ENCODE peak calls at places on chromosomes 4 and X, in ten cellular contexts. W, U, Y, K, Q, G, B, S, Z and C are unnamed samples.

GRCh38 chr4:86306816-86307215 is 53.0 kb downstream of the MAPK10 start:
- DNase-seq in Z (no peak), U (no peak), G (no peak), Y (no peak), Q (no peak), B (no peak), S (no peak), K (no peak), W (no peak), C (no peak)

GRCh38 chrX:12946838-12947544 is 27.9 kb upstream of the TMSB4X start:
- DNase-seq in G (peak), Y (peak), W (peak), S (peak), U (peak), B (peak), Q (peak), Z (peak), K (peak), C (no peak)

GRCh38 chr4:53702334-53703266 is 111.3 kb upstream of the LNX1 start:
- DNase-seq in B (peak), Q (peak), Z (no peak), K (peak), S (peak), W (peak), Y (peak), U (peak), G (peak), C (peak)

GRCh38 chr4:104966349-104967033 is 180.2 kb upstream of the TET2 start:
- DNase-seq in B (no peak), U (peak), K (peak), G (no peak), Y (no peak), Z (no peak), Q (peak), W (peak), S (no peak), C (no peak)

GRCh38 chr4:84826681-84827080 is 139.8 kb downstream of the WDFY3 start:
- DNase-seq in W (no peak), Q (no peak), B (no peak), Y (no peak), K (no peak), Z (no peak), G (no peak), U (no peak), S (no peak), C (no peak)

GRCh38 chr4:134313591-134313990 is 112.0 kb upstream of the PABPC4L start:
- DNase-seq in G (no peak), K (no peak), Z (no peak), Y (no peak), W (no peak), B (no peak), Q (no peak), S (no peak), U (no peak), C (no peak)

GRCh38 chr4:153296424-153296823 is 48.1 kb upstream of the MND1 start:
- DNase-seq in Q (no peak), S (no peak), K (no peak), U (no peak), Z (no peak), G (no peak), Y (no peak), W (no peak), B (no peak), C (no peak)

GRCh38 chrX:80812176-80812575 is 2.5 kb upstream of the BRWD3 start:
- DNase-seq in K (no peak), Y (peak), G (no peak), W (peak), B (peak), S (peak), Q (no peak), U (peak), Z (no peak), C (no peak)

GRCh38 chr4:13917010-13917409 is 289.5 kb upstream of the BOD1L1 start:
- DNase-seq in Z (no peak), Q (no peak), S (no peak), G (no peak), U (no peak), B (no peak), W (no peak), Y (no peak), K (no peak), C (no peak)

GRCh38 chrX:107669885-107670628 is 41.7 kb downstream of the PRPS1 start:
- DNase-seq in Y (no peak), K (no peak), W (no peak), Q (no peak), G (no peak), S (no peak), U (no peak), Z (no peak), B (no peak), C (no peak)

GRCh38 chrX:118117069-118117405 is 427 bp upstream of the KLHL13 start:
- DNase-seq in G (no peak), Y (no peak), Q (no peak), U (no peak), Z (no peak), B (no peak), W (no peak), S (no peak), K (no peak), C (no peak)

GRCh38 chr4:150978738-150979575 is 36.1 kb downstream of the LRBA start:
- DNase-seq in G (no peak), U (no peak), W (no peak), Q (no peak), K (no peak), S (no peak), Y (no peak), B (no peak), Z (no peak), C (no peak)

GRCh38 chr4:173943547-173943946 is 339.9 kb downstream of the FBXO8 start:
- DNase-seq in Q (no peak), U (no peak), Y (no peak), S (no peak), B (no peak), Z (no peak), K (no peak), G (no peak), W (no peak), C (no peak)

GRCh38 chrX:131778269-131779218 is 234.7 kb downstream of the OR13H1 start:
- DNase-seq in G (peak), U (no peak), Q (no peak), Z (no peak), S (no peak), B (peak), K (peak), Y (no peak), W (peak), C (no peak)

GRCh38 chrX:118824173-118824782 is 654 bp downstream of the ZCCHC12 start:
- DNase-seq in W (no peak), S (peak), B (no peak), Q (no peak), K (no peak), Z (no peak), U (peak), Y (no peak), G (no peak), C (no peak)

GRCh38 chr4:152052431-152053057 is 291.7 kb upstream of the GATB start:
- DNase-seq in W (no peak), Y (no peak), G (no peak), K (no peak), S (no peak), U (no peak), Z (no peak), B (no peak), Q (no peak), C (no peak)

GRCh38 chrX:153862369-153863250 is 23.4 kb downstream of the L1CAM start:
- DNase-seq in K (no peak), S (peak), U (no peak), Z (no peak), W (no peak), Q (no peak), B (no peak), Y (no peak), G (no peak), C (no peak)

GRCh38 chrX:48493890-48494364 is 14.9 kb upstream of the PORCN start:
- DNase-seq in S (peak), G (no peak), Z (no peak), Y (no peak), B (no peak), Q (no peak), W (peak), K (no peak), U (peak), C (peak)

GRCh38 chr4:67886281-67886680 is 2.5 kb upstream of the TMPRSS11D start:
- DNase-seq in Z (no peak), B (no peak), Q (no peak), W (no peak), K (no peak), Y (no peak), U (no peak), G (no peak), S (no peak), C (no peak)

GRCh38 chr4:24137963-24138601 is 248.2 kb upstream of the PPARGC1A start:
- DNase-seq in Z (no peak), K (no peak), B (no peak), G (no peak), Y (no peak), U (no peak), Q (no peak), S (no peak), W (no peak), C (no peak)

GRCh38 chr4:52094746-52095145 is 43.6 kb downstream of the SPATA18 start:
- DNase-seq in B (no peak), S (no peak), G (no peak), U (no peak), W (no peak), Y (no peak), Q (no peak), K (no peak), Z (no peak), C (no peak)

GRCh38 chrX:39953879-39954278 is 143.9 kb downstream of the BCOR start:
- DNase-seq in Q (no peak), G (peak), Y (peak), Z (no peak), B (peak), U (no peak), S (no peak), W (no peak), K (peak), C (peak)

GRCh38 chr4:105896461-105896939 is 1.2 kb downstream of the NPNT start:
- DNase-seq in Q (no peak), S (peak), K (no peak), U (peak), G (no peak), Y (no peak), W (peak), B (no peak), Z (no peak), C (no peak)

GRCh38 chrX:72254835-72255234 is 16.0 kb upstream of the ERCC6L start:
- DNase-seq in Q (no peak), U (peak), W (no peak), Z (no peak), S (no peak), Y (no peak), B (no peak), G (no peak), K (no peak), C (no peak)

GRCh38 chrX:45300638-45301037 is 100.0 kb upstream of the DIPK2B start:
- DNase-seq in S (no peak), B (no peak), K (no peak), Y (no peak), W (no peak), Z (no peak), G (no peak), Q (no peak), U (no peak), C (no peak)
- H3K27ac ChIP-seq in S (no peak), B (no peak), K (no peak), Y (no peak), W (no peak), Z (no peak), G (no peak), Q (no peak), U (no peak), C (no peak)

GRCh38 chr4:162645381-162645780 is 481.6 kb upstream of the FSTL5 start:
- DNase-seq in Q (no peak), W (no peak), S (no peak), G (no peak), B (no peak), Z (no peak), U (peak), Y (no peak), K (no peak), C (no peak)
- H3K27ac ChIP-seq in Q (no peak), W (no peak), S (no peak), G (no peak), B (no peak), Z (no peak), U (no peak), Y (no peak), K (no peak), C (no peak)

DNA sequence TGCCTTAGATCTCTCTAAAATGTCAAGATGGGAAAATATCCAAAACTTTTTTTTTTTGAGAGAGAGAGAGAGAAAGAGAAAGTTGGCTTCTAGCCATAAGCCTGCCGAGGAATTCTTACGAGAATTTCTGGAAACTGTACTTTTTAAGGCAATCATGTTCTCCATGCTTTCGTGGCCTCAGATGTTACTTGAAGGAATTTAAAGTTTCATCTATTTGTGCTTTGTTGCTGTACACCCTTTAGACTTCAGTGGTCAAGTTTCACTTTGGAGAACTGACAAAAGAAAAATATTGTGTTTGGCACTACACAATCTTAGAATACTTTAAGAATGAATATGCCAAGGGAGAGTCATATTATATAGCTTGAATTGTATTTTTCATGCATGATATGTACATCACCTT is 53.9 kb downstream of the FAT4 start:
- DNase-seq in U (no peak), W (no peak), Z (no peak), B (no peak), Q (no peak), K (no peak), G (no peak), S (no peak), Y (no peak), C (no peak)
- H3K27ac ChIP-seq in U (no peak), W (no peak), Z (no peak), B (no peak), Q (no peak), K (no peak), G (no peak), S (no peak), Y (peak), C (no peak)

GRCh38 chr4:94408549-94409374 is 43.0 kb upstream of the PDLIM5 start:
- DNase-seq in G (no peak), W (no peak), K (no peak), Z (no peak), B (no peak), Y (no peak), U (peak), Q (no peak), S (no peak), C (no peak)

GRCh38 chr4:94409375-94409679 is 42.4 kb upstream of the PDLIM5 start:
- DNase-seq in G (no peak), S (no peak), W (no peak), Q (no peak), B (no peak), K (no peak), U (no peak), Y (no peak), Z (no peak), C (no peak)

GRCh38 chr4:94411296-94411695 is 40.4 kb upstream of the PDLIM5 start:
- DNase-seq in Z (no peak), W (no peak), K (no peak), Q (no peak), S (no peak), G (no peak), U (no peak), Y (no peak), B (no peak), C (no peak)

GRCh38 chr4:94410678-94411206 is 41.0 kb upstream of the PDLIM5 start:
- DNase-seq in Z (no peak), K (no peak), B (peak), Q (no peak), Y (peak), S (no peak), W (no peak), U (no peak), G (peak), C (peak)

DNA sequence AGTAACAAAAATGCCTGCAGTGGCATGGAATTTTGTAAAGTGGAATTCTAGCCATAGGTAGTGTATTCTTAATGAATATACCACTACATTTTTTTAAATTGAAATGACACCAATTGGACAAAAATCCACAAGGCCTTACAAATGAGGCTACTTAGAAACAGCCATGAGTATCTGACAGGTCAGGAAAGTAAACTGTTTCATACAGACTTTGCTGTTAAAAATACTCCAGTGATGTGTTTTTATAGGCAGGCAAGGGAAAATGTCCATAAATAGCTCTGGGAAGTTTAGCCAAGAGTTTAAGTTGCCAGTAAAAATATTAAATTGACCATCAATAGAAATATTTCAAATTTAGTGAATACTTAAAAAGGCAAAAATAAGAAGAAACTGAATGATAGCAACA is 41.8 kb upstream of the PDLIM5 start:
- DNase-seq in S (no peak), W (no peak), U (no peak), Y (no peak), K (no peak), B (no peak), Z (no peak), G (no peak), Q (no peak), C (no peak)
- H3K27ac ChIP-seq in S (no peak), W (no peak), U (no peak), Y (peak), K (peak), B (no peak), Z (no peak), G (peak), Q (no peak), C (no peak)

GRCh38 chr4:26238782-26239647 is 81.8 kb upstream of the RBPJ start:
- DNase-seq in Q (no peak), S (no peak), K (no peak), B (no peak), Z (no peak), W (no peak), U (peak), Y (peak), G (no peak), C (no peak)
- H3K27ac ChIP-seq in Q (no peak), S (no peak), K (no peak), B (peak), Z (no peak), W (no peak), U (peak), Y (peak), G (no peak), C (no peak)

GRCh38 chr4:78608684-78609083 is 57.1 kb downstream of the ANXA3 start:
- DNase-seq in K (no peak), Z (no peak), S (no peak), W (no peak), B (no peak), U (no peak), Y (no peak), G (no peak), Q (no peak), C (no peak)
- H3K27ac ChIP-seq in K (no peak), Z (no peak), S (no peak), W (no peak), B (no peak), U (no peak), Y (no peak), G (no peak), Q (no peak), C (no peak)

DNA sequence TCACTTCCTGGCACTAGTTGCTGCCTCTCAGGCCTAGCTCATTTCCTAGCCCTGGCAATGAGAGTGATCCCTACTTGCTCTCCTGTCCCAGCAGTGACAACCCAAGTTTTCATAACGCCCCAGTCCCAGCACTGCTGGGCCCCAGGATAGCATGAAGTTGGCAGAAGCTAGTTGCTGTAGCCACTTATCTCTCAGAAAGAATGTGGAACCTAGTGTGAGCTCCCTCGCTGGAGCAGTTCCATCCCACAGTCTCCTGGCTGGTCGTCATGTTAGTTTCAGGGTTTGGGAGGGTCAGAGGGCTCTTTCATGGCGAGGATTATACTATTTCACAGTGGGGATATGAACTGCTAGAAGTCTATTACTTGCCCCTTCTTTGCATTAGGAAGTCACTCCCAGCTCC is 5.1 kb downstream of the PF4 start:
- DNase-seq in S (no peak), U (no peak), B (no peak), W (no peak), Y (no peak), Q (no peak), G (no peak), Z (no peak), K (no peak), C (no peak)
- H3K27ac ChIP-seq in S (no peak), U (no peak), B (no peak), W (no peak), Y (no peak), Q (no peak), G (no peak), Z (no peak), K (no peak), C (no peak)

GRCh38 chr4:37664696-37665095 is 21.5 kb downstream of the RELL1 start:
- DNase-seq in S (no peak), K (no peak), Y (no peak), W (no peak), B (no peak), Z (no peak), U (peak), G (no peak), Q (no peak), C (no peak)

GRCh38 chr4:37662861-37663390 is 23.2 kb downstream of the RELL1 start:
- DNase-seq in U (peak), Q (no peak), G (peak), B (no peak), Z (no peak), K (no peak), S (no peak), W (no peak), Y (peak), C (no peak)

GRCh38 chr4:37662306-37662705 is 23.9 kb downstream of the RELL1 start:
- DNase-seq in S (no peak), K (no peak), Q (no peak), B (no peak), U (peak), G (no peak), Y (no peak), Z (no peak), W (no peak), C (no peak)

GRCh38 chr4:37661643-37662221 is 24.4 kb downstream of the RELL1 start:
- DNase-seq in B (no peak), G (no peak), Q (no peak), Z (no peak), K (no peak), U (no peak), W (no peak), Y (no peak), S (no peak), C (no peak)

GRCh38 chr4:37663552-37663951 is 22.6 kb downstream of the RELL1 start:
- DNase-seq in U (no peak), Q (no peak), B (no peak), K (no peak), S (no peak), Y (no peak), Z (no peak), G (no peak), W (no peak), C (no peak)
- H3K27ac ChIP-seq in U (no peak), Q (no peak), B (no peak), K (peak), S (no peak), Y (peak), Z (no peak), G (peak), W (no peak), C (peak)